ENCODE peak calls at places on chromosomes 3 and 15, in six cellular contexts. Z is A172, F is retina, N is Peyer's patch, L is ELR, O is mucosa of gallbladder. P is an unnamed sample.

GRCh38 chr3:111570404-111571030 is 24.6 kb downstream of the ZBED2 start:
- DNase-seq in Z (no peak), F (no peak), N (no peak), L (no peak), O (no peak), P (no peak)

GRCh38 chr15:41557673-41558399 is 1.2 kb upstream of the TYRO3 start:
- DNase-seq in Z (peak), F (peak), N (peak), L (peak), O (peak), P (peak)

GRCh38 chr3:134350861-134351311 is 23.4 kb downstream of the AMOTL2 start:
- DNase-seq in Z (no peak), F (no peak), N (peak), L (no peak), O (peak), P (peak)

GRCh38 chr15:44471885-44472284 is 44.5 kb downstream of the CTDSPL2 start:
- DNase-seq in Z (no peak), F (no peak), N (no peak), L (no peak), O (no peak), P (no peak)

GRCh38 chr15:74392402-74392876 is 25.0 kb upstream of the CYP11A1 start:
- DNase-seq in Z (no peak), F (no peak), N (no peak), L (no peak), O (no peak), P (no peak)

GRCh38 chr3:20250314-20250713 is 64.3 kb upstream of the SGO1 start:
- DNase-seq in Z (no peak), F (no peak), N (no peak), L (no peak), O (no peak), P (no peak)

GRCh38 chr15:84112025-84112424 is 123.5 kb upstream of the GOLGA6L4 start:
- DNase-seq in Z (peak), F (no peak), N (no peak), L (peak), O (no peak), P (no peak)

GRCh38 chr3:1462916-1463315 is 370.1 kb downstream of the CNTN6 start:
- DNase-seq in Z (no peak), F (no peak), N (no peak), L (no peak), O (no peak), P (no peak)

GRCh38 chr15:40090774-40091455 is 17.8 kb downstream of the BMF start:
- DNase-seq in Z (no peak), F (no peak), N (no peak), L (no peak), O (no peak), P (no peak)

GRCh38 chr3:89059201-89059600 is 48.2 kb upstream of the EPHA3 start:
- DNase-seq in Z (no peak), F (peak), N (no peak), L (peak), O (no peak), P (no peak)

GRCh38 chr3:71369733-71370391 is 213.7 kb downstream of the FOXP1 start:
- DNase-seq in Z (no peak), F (no peak), N (no peak), L (no peak), O (no peak), P (no peak)

GRCh38 chr3:4174760-4175159 is 128.4 kb upstream of the SETMAR start:
- DNase-seq in Z (no peak), F (no peak), N (no peak), L (no peak), O (peak), P (no peak)

GRCh38 chr3:106272302-106272701 is 403.5 kb upstream of the CBLB start:
- DNase-seq in Z (no peak), F (no peak), N (no peak), L (no peak), O (no peak), P (no peak)

GRCh38 chr3:48397767-48398681 is 26.0 kb downstream of the FBXW12 start:
- DNase-seq in Z (no peak), F (no peak), N (no peak), L (no peak), O (no peak), P (peak)

GRCh38 chr15:63003836-63004610 is 38.5 kb upstream of the TPM1 start:
- DNase-seq in Z (no peak), F (no peak), N (peak), L (peak), O (no peak), P (no peak)

GRCh38 chr3:188749010-188749617 is 422.7 kb upstream of the TPRG1 start:
- DNase-seq in Z (peak), F (no peak), N (peak), L (peak), O (no peak), P (no peak)

GRCh38 chr3:15861163-15861562 is 63.4 kb upstream of the ANKRD28 start:
- DNase-seq in Z (no peak), F (no peak), N (no peak), L (no peak), O (no peak), P (no peak)